ENCODE peak calls at places on chromosomes 16 and 17, in eight cellular contexts. Z, P, N, K, L, E, S and D are unnamed samples.

GRCh38 chr17:2157081-2157480 is 102.2 kb downstream of the HIC1 start:
- DNase-seq in S (peak; percentile 53), Z (no peak), E (no peak), K (no peak), P (no peak), L (no peak), N (no peak), D (no peak)

GRCh38 chr17:60442271-60443201 is 20.2 kb downstream of the CHCT1 start:
- DNase-seq in P (no peak), L (no peak), N (no peak), E (no peak), Z (no peak), K (no peak), S (no peak), D (no peak)

GRCh38 chr16:21023509-21024202 is 123.1 kb downstream of the LYRM1 start:
- DNase-seq in S (no peak), P (no peak), E (no peak), L (peak; percentile 11), Z (no peak), N (no peak), K (no peak), D (no peak)

GRCh38 chr16:88326611-88327485 is 55.9 kb upstream of the ZNF469 start:
- DNase-seq in N (no peak), Z (no peak), E (no peak), L (no peak), P (no peak), S (no peak), K (no peak), D (no peak)

GRCh38 chr17:69443138-69443537 is 28.6 kb downstream of the MAP2K6 start:
- DNase-seq in L (no peak), P (no peak), S (no peak), N (no peak), K (no peak), E (no peak), Z (no peak), D (no peak)

GRCh38 chr16:88993006-88993787 is 16.2 kb upstream of the CBFA2T3 start:
- DNase-seq in Z (no peak), S (no peak), K (no peak), P (no peak), N (no peak), E (no peak), L (no peak), D (no peak)

GRCh38 chr17:73251871-73252270 is 9.8 kb downstream of the CPSF4L start:
- DNase-seq in E (no peak), Z (no peak), N (no peak), S (no peak), L (no peak), P (no peak), K (no peak), D (no peak)

GRCh38 chr16:21722771-21723460 is 59.1 kb downstream of the OTOA start:
- DNase-seq in K (no peak), E (no peak), S (no peak), Z (no peak), P (no peak), N (no peak), L (no peak), D (no peak)

GRCh38 chr17:20203761-20204263 is 194.7 kb downstream of the SPECC1 start:
- DNase-seq in Z (no peak), E (no peak), L (no peak), S (no peak), K (no peak), N (no peak), P (no peak), D (no peak)

GRCh38 chr16:29810699-29811169 is 1.3 kb upstream of the PRRT2 start:
- DNase-seq in Z (no peak), S (no peak), P (no peak), K (no peak), L (no peak), E (no peak), N (peak; percentile 61), D (no peak)

GRCh38 chr17:53516643-53517042 is 306.1 kb upstream of the KIF2B start:
- DNase-seq in K (no peak), N (no peak), L (no peak), P (no peak), Z (no peak), E (no peak), S (no peak), D (no peak)

GRCh38 chr17:17724307-17724921 is 43.2 kb downstream of the RAI1 start:
- DNase-seq in Z (no peak), E (peak; percentile 77), P (no peak), S (no peak), N (peak; percentile 81), K (no peak), L (no peak), D (no peak)

GRCh38 chr17:12522336-12522735 is 143.4 kb upstream of the MYOCD start:
- DNase-seq in Z (no peak), N (no peak), L (no peak), E (no peak), K (no peak), P (no peak), S (no peak), D (no peak)

GRCh38 chr16:66882702-66883101 is 2.4 kb downstream of the PDP2 start:
- DNase-seq in N (no peak), K (no peak), L (no peak), Z (no peak), P (no peak), E (no peak), S (no peak), D (no peak)
- TF ChIP-seq POLR2AphosphoS5 in N (no peak), K (no peak), L (no peak), Z (no peak), P (no peak), E (no peak), S (no peak), D (no peak)

DNA sequence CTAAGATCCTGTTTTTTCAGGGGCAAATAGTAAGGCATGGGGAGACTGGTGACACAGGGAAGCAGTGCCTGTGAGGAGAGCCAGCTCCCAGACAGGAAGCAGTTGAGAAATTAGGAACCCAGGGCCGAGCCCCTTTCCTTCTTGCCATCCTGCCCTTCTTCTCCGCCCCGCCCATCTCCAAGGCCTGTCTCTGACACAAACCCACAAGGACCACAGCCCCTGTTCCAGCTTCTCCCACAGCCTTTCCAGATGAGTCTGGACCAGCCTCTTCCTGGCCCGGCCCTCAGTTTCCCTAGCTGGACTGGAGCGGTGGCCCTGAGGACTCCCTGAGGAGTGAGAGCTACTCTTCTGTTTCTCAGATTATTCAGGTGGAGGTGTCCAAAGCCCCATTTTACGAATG is 9.9 kb downstream of the CCDC102A start:
- DNase-seq in E (no peak), S (no peak), K (no peak), Z (no peak), P (no peak), N (no peak), L (no peak), D (no peak)
- H3K4me1 ChIP-seq in E (peaks cover 14% of the 10 kb centered on the region), S (peaks cover 18% of the 10 kb centered on the region), K (peaks cover 32% of the 10 kb centered on the region), Z (no peaks in the 10 kb centered on the region), P (peaks cover 11% of the 10 kb centered on the region), N (no peaks in the 10 kb centered on the region), L (peaks cover 6% of the 10 kb centered on the region), D (no peaks in the 10 kb centered on the region)

DNA sequence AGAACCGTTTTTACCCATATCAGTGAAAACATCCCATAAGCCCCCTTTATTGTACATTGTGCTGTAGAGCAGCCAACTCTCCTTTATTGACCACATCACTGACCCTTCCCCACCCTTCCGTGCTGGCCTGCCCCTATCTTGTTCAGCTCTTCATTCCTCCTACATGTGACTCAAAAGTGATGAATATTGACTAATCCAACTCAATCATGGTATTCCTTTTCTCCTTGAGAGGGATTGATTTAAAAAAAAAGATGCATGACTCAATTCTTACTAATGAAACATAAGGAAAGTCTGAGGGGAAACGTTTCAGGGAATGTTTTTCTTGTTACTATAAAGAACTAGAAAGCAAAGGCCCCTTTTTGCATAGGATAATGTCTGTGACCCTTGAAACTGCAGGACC is 125.2 kb upstream of the SOX9 start:
- DNase-seq in Z (no peak), K (no peak), N (no peak), P (no peak), E (no peak), S (no peak), L (no peak), D (no peak)
- TF ChIP-seq POLR2A in Z (no peak), K (no peak), N (no peak), P (no peak), E (no peak), S (no peak), L (no peak), D (no peak)

GRCh38 chr17:50370052-50370451 is 2.9 kb downstream of the MRPL27 start:
- DNase-seq in Z (no peak), P (no peak), N (no peak), L (no peak), K (no peak), E (no peak), S (no peak), D (no peak)

GRCh38 chr17:50371526-50371925 is 1.5 kb downstream of the MRPL27 start:
- DNase-seq in P (no peak), K (no peak), S (no peak), L (no peak), N (no peak), Z (no peak), E (no peak), D (no peak)

GRCh38 chr17:50373705-50374104 is 676 bp downstream of the EME1 start:
- DNase-seq in E (no peak), Z (no peak), K (no peak), L (no peak), N (no peak), S (no peak), P (no peak), D (no peak)

GRCh38 chr17:50372222-50372621 is 762 bp downstream of the MRPL27 start:
- DNase-seq in S (no peak), L (no peak), Z (no peak), N (no peak), E (no peak), K (no peak), P (no peak), D (no peak)

GRCh38 chr17:50372708-50373556 is at the start of the genes EME1 and MRPL27:
- DNase-seq in K (peak; percentile 90), Z (peak; percentile 76), L (peak; percentile 88), E (peak; percentile 93), N (peak; percentile 86), S (peak; percentile 92), P (peak; percentile 94), D (peak; percentile 80)
- TF ChIP-seq POLR2AphosphoS5 in K (peak; percentile 98), Z (peak; percentile 88), L (peak; percentile 27), E (peak; percentile 91), N (peak; percentile 95), S (peak; percentile 79), P (peak; percentile 93), D (peak; percentile 97)

GRCh38 chr16:81137012-81137335 is 40.8 kb upstream of the GCSH start:
- DNase-seq in L (no peak), S (no peak), N (no peak), Z (peak; percentile 75), K (no peak), P (no peak), E (no peak), D (no peak)

GRCh38 chr16:81142864-81143263 is 46.7 kb upstream of the GCSH start:
- DNase-seq in N (no peak), K (no peak), Z (no peak), L (no peak), P (no peak), S (no peak), E (no peak), D (no peak)

GRCh38 chr16:81143921-81144471 is 47.8 kb upstream of the GCSH start:
- DNase-seq in P (no peak), E (no peak), N (no peak), S (no peak), L (no peak), K (peak; percentile 84), Z (no peak), D (no peak)

GRCh38 chr16:81137754-81138153 is 41.6 kb upstream of the GCSH start:
- DNase-seq in Z (no peak), E (no peak), S (no peak), P (no peak), L (no peak), K (no peak), N (no peak), D (no peak)

GRCh38 chr16:81140930-81141780 is 45.0 kb upstream of the GCSH start:
- DNase-seq in E (no peak), Z (no peak), L (no peak), P (no peak), K (peak; percentile 45), S (no peak), N (peak; percentile 84), D (no peak)
- H3K4me1 ChIP-seq in E (no peaks in the 10 kb centered on the region), Z (no peaks in the 10 kb centered on the region), L (no peaks in the 10 kb centered on the region), P (no peaks in the 10 kb centered on the region), K (peaks cover 57% of the 10 kb centered on the region), S (peaks cover 10% of the 10 kb centered on the region), N (no peaks in the 10 kb centered on the region), D (no peaks in the 10 kb centered on the region)